ENCODE peak calls at places on chromosomes 13 and 19, in five cellular contexts. M, C, Y, Q and P are unnamed samples. For H3K4me1, the result is how much of the 10 kb centered on the place peaks cover.

GRCh38 chr13:87259479-87260083 is 411.6 kb upstream of the SLITRK5 start:
- DNase-seq in C (peak), Y (peak), M (no peak), Q (no peak), P (no peak)

GRCh38 chr13:75418997-75419396 is 63.0 kb downstream of the TBC1D4 start:
- DNase-seq in Y (no peak), Q (no peak), C (no peak), M (no peak), P (no peak)

GRCh38 chr13:98293570-98294142 is 116.6 kb upstream of the RNF113B start:
- DNase-seq in Y (no peak), Q (no peak), C (no peak), M (no peak), P (no peak)

GRCh38 chr19:32041681-32042292 is 303.6 kb upstream of the ZNF507 start:
- DNase-seq in Q (no peak), C (peak), Y (no peak), M (no peak), P (peak)

GRCh38 chr13:30153871-30154426 is 153.4 kb downstream of the KATNAL1 start:
- DNase-seq in Q (no peak), C (no peak), Y (no peak), M (no peak), P (no peak)

GRCh38 chr13:99158846-99159245 is 41.8 kb upstream of the UBAC2 start:
- DNase-seq in C (no peak), Y (no peak), Q (no peak), M (no peak), P (no peak)

GRCh38 chr13:43422061-43422460 is 364.7 kb downstream of the ENOX1 start:
- DNase-seq in C (no peak), M (no peak), Q (no peak), Y (no peak), P (no peak)

GRCh38 chr19:55930996-55931515 is 1.1 kb downstream of the NLRP13 start:
- DNase-seq in Q (no peak), C (no peak), Y (no peak), M (no peak), P (no peak)

GRCh38 chr19:4676955-4677731 is 7.0 kb upstream of the MYDGF start:
- DNase-seq in Y (peak), Q (peak), C (peak), M (peak), P (peak)

GRCh38 chr13:19085876-19086275 is 95.7 kb downstream of the TUBA3C start:
- DNase-seq in Y (no peak), Q (no peak), C (no peak), M (no peak), P (no peak)

GRCh38 chr19:1250374-1251232 is 2.2 kb downstream of the MIDN start:
- DNase-seq in C (peak), Y (no peak), M (peak), Q (no peak), P (peak)

GRCh38 chr19:1249990-1250298 is 1.6 kb downstream of the MIDN start:
- DNase-seq in Y (no peak), M (no peak), Q (no peak), C (no peak), P (no peak)

GRCh38 chr19:1249298-1249989 is 1.1 kb downstream of the MIDN start:
- DNase-seq in Y (peak), C (peak), M (peak), Q (no peak), P (peak)

GRCh38 chr19:1247747-1248453 is 483 bp upstream of the MIDN start:
- DNase-seq in Q (no peak), M (peak), C (peak), Y (no peak), P (peak)

DNA sequence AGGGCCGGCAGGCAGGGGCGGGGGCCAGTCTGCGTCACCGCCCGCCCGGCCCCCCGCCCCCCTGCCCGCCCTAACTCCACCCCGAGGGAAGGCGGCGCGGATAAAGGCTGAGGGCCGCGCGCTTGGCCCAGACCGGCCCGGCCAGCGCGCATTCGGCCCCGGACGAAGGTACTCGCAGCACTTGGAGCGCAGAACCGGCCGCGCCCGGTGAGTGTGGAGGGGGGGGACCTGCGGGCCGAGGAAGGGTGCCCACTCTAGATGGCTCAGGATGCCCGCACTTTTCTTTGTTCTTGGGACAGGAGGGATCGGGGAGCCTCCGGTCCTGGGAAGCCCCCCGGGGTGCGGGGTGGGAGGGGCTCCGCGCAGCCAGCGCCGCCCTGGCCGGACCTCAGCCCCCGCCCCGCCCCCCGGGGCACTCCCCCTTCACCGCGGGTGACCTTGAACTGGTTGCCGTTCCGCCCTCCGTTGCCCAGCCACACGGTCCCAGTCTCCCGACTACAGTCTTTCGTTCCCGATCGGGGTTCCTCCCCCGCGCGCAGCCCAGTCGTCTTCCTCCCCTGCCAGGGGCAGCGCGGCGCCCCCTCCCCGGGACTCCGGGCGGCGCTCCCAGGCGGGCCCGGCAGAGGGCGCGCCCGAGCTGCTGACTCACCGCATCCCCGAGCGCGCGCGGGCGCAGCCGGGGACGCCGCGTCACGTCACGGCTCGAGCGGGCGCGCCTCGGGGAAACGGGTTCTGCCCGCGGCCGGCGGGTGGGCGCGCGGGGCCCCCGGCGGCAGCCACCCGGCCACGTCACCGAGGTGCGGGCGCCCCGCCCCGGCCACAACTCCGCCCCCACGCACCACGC is at the start of gene MIDN:
- DNase-seq in M (peak), Q (no peak), C (peak), Y (no peak), P (peak)
- H3K4me1 ChIP-seq in M (under half), Q (under half), C (half or more), Y (under half), P (under half)

DNA sequence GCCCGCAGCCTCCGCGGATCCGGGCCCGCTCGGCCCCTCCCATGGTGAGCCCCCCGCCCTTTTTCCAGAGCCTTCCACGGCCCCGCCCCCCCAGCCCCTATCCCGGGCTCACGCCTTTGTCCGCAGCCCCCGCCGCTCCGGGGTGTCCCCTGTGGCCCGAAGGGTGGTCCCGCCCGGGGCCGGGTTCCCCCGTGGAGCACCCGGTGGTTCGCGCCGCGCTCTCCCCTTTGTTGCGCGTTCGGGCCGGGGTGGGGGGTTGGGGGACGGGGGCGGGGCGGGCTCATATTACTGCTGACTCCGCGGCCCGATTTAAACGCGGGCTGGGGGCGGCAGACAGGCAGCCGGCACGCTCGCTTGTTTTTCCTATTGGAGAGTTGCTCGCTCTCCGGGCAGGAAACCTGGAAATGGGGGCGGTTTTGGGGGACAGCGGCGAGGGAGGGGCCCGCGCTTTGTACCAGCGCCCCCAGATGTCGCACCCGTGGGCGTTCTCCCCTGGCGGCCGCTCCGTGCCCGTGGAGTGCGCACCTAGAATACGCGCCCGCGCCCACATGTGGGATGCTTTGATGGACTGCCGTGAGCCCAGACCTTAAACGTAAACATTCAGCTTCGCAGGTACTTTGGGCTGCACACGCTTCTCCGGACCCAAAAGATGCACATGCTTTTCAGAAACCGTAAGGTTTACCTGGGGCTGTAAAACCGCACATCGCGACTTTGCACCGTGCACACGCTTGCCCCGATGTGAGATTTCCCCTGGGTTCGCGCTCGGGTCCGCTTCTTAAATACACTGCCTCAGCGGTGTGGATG is 699 bp downstream of the PTOV1 start:
- DNase-seq in C (no peak), M (peak), Y (no peak), Q (no peak), P (no peak)
- TF ChIP-seq CTCF in C (no peak), M (no peak), Y (no peak), Q (no peak), P (no peak)

GRCh38 chr13:50408068-50408467 is 392.8 kb downstream of the KCNRG start:
- DNase-seq in M (no peak), Q (no peak), C (no peak), Y (no peak), P (no peak)

GRCh38 chr13:50412046-50412617 is 396.9 kb downstream of the KCNRG start:
- DNase-seq in Y (no peak), Q (no peak), C (no peak), M (no peak), P (no peak)

GRCh38 chr13:50414640-50415039 is 399.4 kb downstream of the KCNRG start:
- DNase-seq in M (no peak), C (no peak), Y (no peak), Q (no peak), P (no peak)

GRCh38 chr13:50409186-50409585 is 393.9 kb downstream of the KCNRG start:
- DNase-seq in C (no peak), Y (no peak), M (no peak), Q (no peak), P (no peak)

DNA sequence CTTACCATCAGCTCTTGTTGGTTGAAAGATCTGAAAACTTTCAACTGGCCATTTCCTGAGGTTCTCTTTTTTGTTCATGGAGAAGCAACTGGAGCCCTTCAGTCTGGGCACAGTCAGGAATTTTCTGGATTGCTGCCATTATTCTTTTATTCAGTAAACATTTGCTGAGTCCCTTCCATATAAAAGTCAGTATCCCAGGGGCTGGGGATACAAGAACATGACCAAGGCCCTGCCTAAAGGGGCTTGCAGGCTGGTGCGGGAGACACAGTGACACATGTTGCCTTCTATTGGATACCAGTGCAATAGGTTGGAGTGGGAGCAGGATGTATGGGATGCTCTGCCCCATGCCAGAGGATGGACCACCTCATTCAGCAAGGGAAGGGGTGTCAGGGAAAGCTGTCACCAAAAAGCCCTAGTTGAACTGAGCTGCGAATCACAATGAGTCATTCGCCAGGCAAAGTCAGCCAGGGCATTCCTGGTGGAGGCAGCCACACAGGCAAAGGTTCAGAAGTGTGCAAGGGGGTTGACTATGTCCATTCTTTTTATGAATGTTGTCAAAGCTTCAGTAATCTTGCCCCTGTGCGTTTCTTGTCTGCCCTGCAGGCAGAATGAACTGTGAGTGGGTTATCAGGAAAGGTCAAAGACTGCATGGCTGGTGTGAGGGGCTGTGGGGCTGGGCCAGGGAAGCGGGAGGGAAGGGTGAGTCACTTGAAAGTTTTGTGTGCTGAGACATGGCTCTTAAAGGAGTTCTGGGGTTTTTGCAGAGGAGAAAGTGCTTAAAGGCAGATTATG is 395.9 kb downstream of the KCNRG start:
- DNase-seq in M (peak), Y (peak), Q (no peak), C (peak), P (no peak)
- TF ChIP-seq POLR2AphosphoS5 in M (peak), Y (peak), Q (no peak), C (no peak), P (no peak)

GRCh38 chr19:15200575-15201364 is at the start of gene NOTCH3:
- DNase-seq in Q (no peak), M (no peak), Y (no peak), C (no peak), P (no peak)
- H3K4me1 ChIP-seq in Q (under half), M (under half), Y (under half), C (under half), P (under half)

GRCh38 chr13:26557051-26557392 is 461 bp upstream of the WASF3 start:
- DNase-seq in Q (no peak), M (no peak), C (no peak), Y (peak), P (no peak)

GRCh38 chr13:26557393-26558073 is at the start of gene WASF3:
- DNase-seq in Y (peak), M (peak), C (peak), Q (peak), P (peak)

GRCh38 chr13:26560456-26560855 is 3.0 kb downstream of the WASF3 start:
- DNase-seq in Y (no peak), M (no peak), C (no peak), Q (no peak), P (no peak)

GRCh38 chr13:26558912-26559485 is 1.5 kb downstream of the WASF3 start:
- DNase-seq in M (peak), C (peak), Q (no peak), Y (no peak), P (no peak)

DNA sequence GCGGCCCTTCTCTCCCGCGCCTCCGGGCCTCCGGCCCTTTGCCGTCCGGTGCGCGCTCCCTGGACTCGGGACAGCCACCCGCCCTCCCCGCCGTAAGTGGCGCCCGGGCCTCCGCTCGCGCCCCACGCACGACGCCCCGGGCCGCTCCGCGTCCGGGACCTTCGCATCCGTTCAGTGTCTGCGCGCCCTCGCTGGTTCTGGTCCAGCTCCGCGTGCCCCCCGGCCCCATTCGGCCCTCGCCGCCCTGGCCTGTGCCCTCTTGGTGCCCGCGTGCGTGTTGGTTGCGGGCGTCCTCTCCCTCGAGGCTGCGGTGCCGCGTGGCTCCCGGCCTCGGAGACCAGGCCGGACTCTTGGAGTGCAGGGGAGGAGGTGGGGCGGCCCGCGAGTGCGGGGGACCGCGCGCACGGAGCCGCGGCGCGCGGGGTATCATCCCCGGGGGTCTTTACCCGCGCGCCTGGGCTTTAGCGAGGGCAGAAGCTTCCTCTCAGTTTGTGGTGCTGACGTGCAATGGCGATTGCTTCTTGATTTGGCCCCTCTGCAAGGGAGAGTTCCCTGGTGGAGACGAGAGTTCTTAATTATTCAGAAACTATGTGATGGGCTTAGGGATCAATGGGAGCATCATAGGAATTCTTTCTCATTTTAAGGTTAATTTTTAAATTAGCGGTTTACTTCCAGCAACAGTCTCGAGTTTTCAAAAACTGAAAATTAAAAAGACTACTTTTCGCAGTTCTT is 757 bp downstream of the WASF3 start:
- DNase-seq in M (peak), Q (no peak), C (no peak), Y (no peak), P (no peak)
- TF ChIP-seq CTCF in M (no peak), Q (no peak), C (no peak), Y (no peak), P (no peak)

GRCh38 chr13:38409771-38410170 is 60.1 kb downstream of the UFM1 start:
- DNase-seq in C (no peak), Q (no peak), Y (no peak), M (no peak), P (no peak)
- TF ChIP-seq POLR2AphosphoS5 in C (no peak), Q (no peak), Y (no peak), M (no peak), P (no peak)

GRCh38 chr19:28164214-28164613 is 1048.7 kb downstream of the UQCRFS1 start:
- DNase-seq in Y (no peak), M (no peak), Q (no peak), C (no peak), P (no peak)
- H3K4me1 ChIP-seq in Y (under half), M (under half), Q (under half), C (under half), P (under half)

GRCh38 chr13:83819156-83819555 is 63.1 kb downstream of the SLITRK1 start:
- DNase-seq in C (no peak), M (no peak), Y (no peak), Q (no peak), P (no peak)

GRCh38 chr13:83815598-83815997 is 66.7 kb downstream of the SLITRK1 start:
- DNase-seq in M (no peak), C (no peak), Y (no peak), Q (no peak), P (no peak)

GRCh38 chr13:83810136-83810535 is 72.1 kb downstream of the SLITRK1 start:
- DNase-seq in Y (no peak), M (no peak), Q (no peak), C (no peak), P (no peak)

GRCh38 chr13:83819611-83820010 is 62.7 kb downstream of the SLITRK1 start:
- DNase-seq in C (no peak), Q (no peak), Y (no peak), M (no peak), P (no peak)

DNA sequence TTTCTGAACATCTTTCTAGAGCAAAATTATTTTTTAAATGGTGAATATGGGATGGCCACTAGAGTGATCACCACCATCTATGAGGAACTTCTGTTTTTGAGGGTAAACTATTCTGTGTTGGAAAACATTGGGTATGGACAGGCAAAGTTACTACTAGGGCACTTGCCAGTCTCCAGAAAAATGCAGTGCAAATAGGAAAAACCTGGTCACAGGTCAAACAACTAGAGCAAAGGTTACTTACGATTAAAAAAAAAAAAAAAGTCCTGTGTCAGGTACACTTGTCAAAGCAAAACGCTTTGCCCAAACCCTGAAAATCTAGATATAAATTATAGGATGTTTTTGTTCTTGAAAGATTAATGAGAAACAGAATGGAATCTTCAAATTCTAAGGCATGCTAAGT is 66.2 kb downstream of the SLITRK1 start:
- DNase-seq in Q (no peak), Y (no peak), M (no peak), C (no peak), P (no peak)
- TF ChIP-seq CTCF in Q (no peak), Y (no peak), M (no peak), C (no peak), P (no peak)